ENCODE peak calls at places on chromosome 12, in four cellular contexts. One of them, this sample, is unnamed.

GRCh38 chr12:14723763-14724162 is 27.4 kb upstream of the GUCY2C start:
- ATAC-seq in psoas muscle: peak; percentile 58
- ATAC-seq in naive thymus-derived CD4-positive, alpha-beta T cell: peak; percentile 83
- ATAC-seq in upper lobe of right lung: peak; percentile 93
- ATAC-seq in this sample: peak; percentile 22

GRCh38 chr12:1702708-1703107 is 11.8 kb downstream of the ADIPOR2 start:
- ATAC-seq in psoas muscle: no peak
- ATAC-seq in naive thymus-derived CD4-positive, alpha-beta T cell: no peak
- ATAC-seq in upper lobe of right lung: no peak
- ATAC-seq in this sample: no peak

GRCh38 chr12:88553941-88554658 is 26.2 kb downstream of the KITLG start:
- ATAC-seq in psoas muscle: peak; percentile 24
- ATAC-seq in naive thymus-derived CD4-positive, alpha-beta T cell: no peak
- ATAC-seq in upper lobe of right lung: peak; percentile 64
- ATAC-seq in this sample: peak; percentile 73

GRCh38 chr12:90899456-90900182 is 55.4 kb downstream of the CCER1 start:
- ATAC-seq in psoas muscle: no peak
- ATAC-seq in naive thymus-derived CD4-positive, alpha-beta T cell: no peak
- ATAC-seq in upper lobe of right lung: no peak
- ATAC-seq in this sample: no peak

GRCh38 chr12:24909667-24910066 is 39.2 kb downstream of the BCAT1 start:
- ATAC-seq in psoas muscle: peak; percentile 43
- ATAC-seq in naive thymus-derived CD4-positive, alpha-beta T cell: peak; percentile 83
- ATAC-seq in upper lobe of right lung: peak; percentile 91
- ATAC-seq in this sample: peak; percentile 77

GRCh38 chr12:16475521-16475920 is 128.1 kb downstream of the MGST1 start:
- ATAC-seq in psoas muscle: no peak
- ATAC-seq in naive thymus-derived CD4-positive, alpha-beta T cell: no peak
- ATAC-seq in upper lobe of right lung: peak; percentile 79
- ATAC-seq in this sample: no peak

GRCh38 chr12:119149270-119149669 is 29.5 kb upstream of the HSPB8 start:
- ATAC-seq in psoas muscle: no peak
- ATAC-seq in naive thymus-derived CD4-positive, alpha-beta T cell: no peak
- ATAC-seq in upper lobe of right lung: no peak
- ATAC-seq in this sample: no peak

GRCh38 chr12:20696181-20696580 is 1.0 kb downstream of the SLCO1C1 start:
- ATAC-seq in psoas muscle: peak; percentile 26
- ATAC-seq in naive thymus-derived CD4-positive, alpha-beta T cell: no peak
- ATAC-seq in upper lobe of right lung: no peak
- ATAC-seq in this sample: no peak

GRCh38 chr12:90048918-90049317 is 340.3 kb upstream of the ATP2B1 start:
- ATAC-seq in psoas muscle: no peak
- ATAC-seq in naive thymus-derived CD4-positive, alpha-beta T cell: no peak
- ATAC-seq in upper lobe of right lung: no peak
- ATAC-seq in this sample: no peak

GRCh38 chr12:23066095-23066494 is 441.1 kb downstream of the ETNK1 start:
- ATAC-seq in psoas muscle: no peak
- ATAC-seq in naive thymus-derived CD4-positive, alpha-beta T cell: no peak
- ATAC-seq in upper lobe of right lung: no peak
- ATAC-seq in this sample: no peak

GRCh38 chr12:65313704-65314317 is 35.3 kb downstream of the MSRB3 start:
- ATAC-seq in psoas muscle: no peak
- ATAC-seq in naive thymus-derived CD4-positive, alpha-beta T cell: no peak
- ATAC-seq in upper lobe of right lung: no peak
- ATAC-seq in this sample: no peak
- H3K4me3 ChIP-seq in psoas muscle: no peak overlapping the region
- H3K4me3 ChIP-seq in naive thymus-derived CD4-positive, alpha-beta T cell: no peak overlapping the region
- H3K4me3 ChIP-seq in upper lobe of right lung: no peak overlapping the region
- H3K4me3 ChIP-seq in this sample: no peak overlapping the region

GRCh38 chr12:123152823-123153222 is 1.9 kb upstream of the PITPNM2 start:
- ATAC-seq in psoas muscle: no peak
- ATAC-seq in naive thymus-derived CD4-positive, alpha-beta T cell: no peak
- ATAC-seq in upper lobe of right lung: no peak
- ATAC-seq in this sample: no peak

GRCh38 chr12:123151679-123152454 is 977 bp upstream of the PITPNM2 start:
- ATAC-seq in psoas muscle: peak; percentile 6
- ATAC-seq in naive thymus-derived CD4-positive, alpha-beta T cell: no peak
- ATAC-seq in upper lobe of right lung: no peak
- ATAC-seq in this sample: no peak

GRCh38 chr12:123150273-123150803 is 552 bp downstream of the PITPNM2 start:
- ATAC-seq in psoas muscle: peak; percentile 54
- ATAC-seq in naive thymus-derived CD4-positive, alpha-beta T cell: peak; percentile 22
- ATAC-seq in upper lobe of right lung: peak; percentile 46
- ATAC-seq in this sample: peak; percentile 46

GRCh38 chr12:123150804-123151678 is at the start of gene PITPNM2:
- ATAC-seq in psoas muscle: peak; percentile 89
- ATAC-seq in naive thymus-derived CD4-positive, alpha-beta T cell: peak; percentile 90
- ATAC-seq in upper lobe of right lung: peak; percentile 90
- ATAC-seq in this sample: peak; percentile 93

GRCh38 chr12:123153906-123154305 is 3.0 kb upstream of the PITPNM2 start:
- ATAC-seq in psoas muscle: no peak
- ATAC-seq in naive thymus-derived CD4-positive, alpha-beta T cell: no peak
- ATAC-seq in upper lobe of right lung: no peak
- ATAC-seq in this sample: no peak
- H3K4me3 ChIP-seq in psoas muscle: no peak overlapping the region
- H3K4me3 ChIP-seq in naive thymus-derived CD4-positive, alpha-beta T cell: no peak overlapping the region
- H3K4me3 ChIP-seq in upper lobe of right lung: no peak overlapping the region
- H3K4me3 ChIP-seq in this sample: no peak overlapping the region

GRCh38 chr12:125434936-125435443 is 369.8 kb downstream of the AACS start:
- ATAC-seq in psoas muscle: no peak
- ATAC-seq in naive thymus-derived CD4-positive, alpha-beta T cell: no peak
- ATAC-seq in upper lobe of right lung: no peak
- ATAC-seq in this sample: no peak
- H3K4me3 ChIP-seq in psoas muscle: no peak overlapping the region
- H3K4me3 ChIP-seq in naive thymus-derived CD4-positive, alpha-beta T cell: no peak overlapping the region
- H3K4me3 ChIP-seq in upper lobe of right lung: no peak overlapping the region
- H3K4me3 ChIP-seq in this sample: no peak overlapping the region

GRCh38 chr12:97465012-97465345 is 2.4 kb downstream of the RMST start:
- ATAC-seq in psoas muscle: no peak
- ATAC-seq in naive thymus-derived CD4-positive, alpha-beta T cell: no peak
- ATAC-seq in upper lobe of right lung: peak; percentile 17
- ATAC-seq in this sample: no peak

DNA sequence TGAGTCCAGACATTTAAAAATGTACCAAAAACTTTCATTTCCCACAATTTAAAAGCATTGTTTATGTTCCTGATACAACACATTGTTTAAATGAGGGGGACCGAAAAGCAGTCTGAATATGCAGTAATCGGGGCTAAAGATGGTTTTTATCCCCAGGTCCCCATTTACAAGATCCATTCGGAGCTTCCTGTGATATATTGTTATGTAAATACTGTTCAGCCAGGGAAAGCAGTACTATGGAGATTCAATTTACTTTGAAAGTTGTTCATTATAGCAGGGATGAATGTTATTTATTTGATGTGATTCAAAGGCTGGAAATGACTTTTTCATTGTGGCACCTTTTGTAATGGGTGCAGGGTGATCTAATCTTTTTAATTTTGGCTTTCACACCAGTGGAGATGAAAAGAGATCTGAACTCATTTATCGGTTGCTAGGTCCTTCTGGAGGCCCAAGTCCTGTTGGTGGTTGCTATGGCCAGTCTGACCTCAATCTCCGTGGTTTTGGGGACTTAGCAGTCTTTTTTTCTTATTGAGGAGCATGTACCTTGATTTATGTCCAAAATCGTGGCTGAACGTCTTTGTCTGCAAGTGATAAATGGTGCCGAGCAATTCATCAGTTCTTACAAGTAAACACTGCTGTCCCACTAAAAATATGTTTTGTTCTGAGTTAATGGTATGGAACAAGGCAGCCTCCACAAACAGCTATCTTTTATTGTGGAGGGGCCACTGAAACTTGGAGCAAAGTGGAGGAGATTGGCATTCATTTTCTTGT is 1.8 kb downstream of the RMST start:
- ATAC-seq in psoas muscle: no peak
- ATAC-seq in naive thymus-derived CD4-positive, alpha-beta T cell: no peak
- ATAC-seq in upper lobe of right lung: no peak
- ATAC-seq in this sample: no peak
- H3K4me3 ChIP-seq in psoas muscle: peak overlapping the region; percentile 2
- H3K4me3 ChIP-seq in naive thymus-derived CD4-positive, alpha-beta T cell: no peak overlapping the region
- H3K4me3 ChIP-seq in upper lobe of right lung: peak overlapping the region; percentile 40
- H3K4me3 ChIP-seq in this sample: no peak overlapping the region

GRCh38 chr12:96198970-96199369 is 4.8 kb downstream of the ELK3 start:
- ATAC-seq in psoas muscle: no peak
- ATAC-seq in naive thymus-derived CD4-positive, alpha-beta T cell: peak; percentile 24
- ATAC-seq in upper lobe of right lung: no peak
- ATAC-seq in this sample: peak; percentile 24
- H3K4me3 ChIP-seq in psoas muscle: no peak overlapping the region
- H3K4me3 ChIP-seq in naive thymus-derived CD4-positive, alpha-beta T cell: no peak overlapping the region
- H3K4me3 ChIP-seq in upper lobe of right lung: no peak overlapping the region
- H3K4me3 ChIP-seq in this sample: no peak overlapping the region

This sample was measured in gastroesophageal sphincter.